ENCODE peak calls at places on chromosomes 11 and 22, in eight cellular contexts. D is transverse colon, A is Panc1, L is vagina, Y is SK-N-SH, F is HepG2, S is stomach, E is suprapubic skin. Z is an unnamed sample. For H3K9me3, the result is how much of the 10 kb centered on the place peaks cover.

GRCh38 chr22:28116261-28116673 is 197.2 kb upstream of the PITPNB start:
- DNase-seq in A (no peak), E (no peak), F (no peak), Y (no peak), L (no peak), D (peak), S (no peak), Z (no peak)

GRCh38 chr11:118353084-118353710 is 6.2 kb upstream of the UBE4A start:
- DNase-seq in Y (peak), D (no peak), S (no peak), E (no peak), F (no peak), L (no peak), A (no peak), Z (no peak)

GRCh38 chr22:44616882-44617655 is 84.9 kb upstream of the PRR5 start:
- DNase-seq in A (no peak), S (no peak), D (no peak), E (no peak), Y (peak), F (no peak), L (no peak), Z (no peak)

GRCh38 chr22:42664976-42665831 is 16.0 kb upstream of the CYB5R3 start:
- DNase-seq in D (no peak), L (no peak), A (no peak), Y (no peak), F (no peak), S (no peak), E (no peak), Z (no peak)

GRCh38 chr22:41664490-41664889 is 24.2 kb downstream of the SNU13 start:
- DNase-seq in E (no peak), A (no peak), L (no peak), D (no peak), S (no peak), F (no peak), Y (no peak), Z (no peak)

GRCh38 chr11:84522331-84522730 is 1104.8 kb downstream of the DLG2 start:
- DNase-seq in A (no peak), Y (no peak), S (no peak), E (no peak), L (no peak), D (no peak), F (no peak), Z (no peak)

GRCh38 chr11:27868226-27868625 is 168.0 kb upstream of the BDNF start:
- DNase-seq in A (no peak), S (no peak), Y (no peak), E (no peak), D (no peak), F (no peak), L (no peak), Z (no peak)

GRCh38 chr22:20243545-20244249 is 24.4 kb downstream of the RTN4R start:
- DNase-seq in L (no peak), A (no peak), F (no peak), S (peak), E (no peak), Y (peak), D (peak), Z (peak)

GRCh38 chr22:42299586-42300285 is 29.3 kb upstream of the TCF20 start:
- DNase-seq in F (no peak), A (no peak), S (peak), L (no peak), E (no peak), Y (no peak), D (peak), Z (peak)

GRCh38 chr11:94727766-94728165 is 40.4 kb upstream of the AMOTL1 start:
- DNase-seq in F (no peak), S (no peak), L (no peak), A (no peak), E (no peak), Y (no peak), D (no peak), Z (no peak)

GRCh38 chr11:10309163-10310093 is 4.6 kb downstream of the ADM start:
- DNase-seq in A (no peak), D (peak), S (peak), Y (no peak), E (no peak), F (peak), L (no peak), Z (peak)

GRCh38 chr11:113377606-113378005 is 10.0 kb upstream of the ANKK1 start:
- DNase-seq in D (no peak), S (no peak), E (no peak), Y (no peak), A (no peak), F (no peak), L (no peak), Z (no peak)

GRCh38 chr11:83819936-83820549 is 533.9 kb upstream of the CCDC90B start:
- DNase-seq in S (no peak), D (no peak), E (no peak), A (peak), L (no peak), Y (peak), F (peak), Z (no peak)

GRCh38 chr11:121829159-121829643 is 286.8 kb downstream of the BLID start:
- DNase-seq in F (no peak), L (no peak), Y (no peak), D (no peak), A (peak), E (no peak), S (no peak), Z (no peak)

GRCh38 chr11:76184551-76184993 is 21.7 kb downstream of the WNT11 start:
- DNase-seq in D (no peak), S (no peak), L (no peak), A (no peak), Y (peak), E (no peak), F (no peak), Z (no peak)

GRCh38 chr11:33753304-33753703 is 17.1 kb upstream of the CD59 start:
- DNase-seq in A (no peak), S (no peak), D (no peak), E (no peak), Y (no peak), L (no peak), F (no peak), Z (no peak)

GRCh38 chr22:36440429-36441002 is 40.9 kb downstream of the TXN2 start:
- DNase-seq in Y (no peak), S (no peak), A (no peak), D (no peak), E (no peak), L (no peak), F (no peak), Z (no peak)

GRCh38 chr11:35750981-35751663 is 88.5 kb downstream of the TRIM44 start:
- DNase-seq in F (no peak), A (no peak), S (no peak), E (no peak), L (no peak), D (no peak), Y (no peak), Z (no peak)
- H3K9me3 ChIP-seq in F (under half), A (under half), S (under half), E (under half), L (under half), D (under half), Y (under half), Z (under half)

DNA sequence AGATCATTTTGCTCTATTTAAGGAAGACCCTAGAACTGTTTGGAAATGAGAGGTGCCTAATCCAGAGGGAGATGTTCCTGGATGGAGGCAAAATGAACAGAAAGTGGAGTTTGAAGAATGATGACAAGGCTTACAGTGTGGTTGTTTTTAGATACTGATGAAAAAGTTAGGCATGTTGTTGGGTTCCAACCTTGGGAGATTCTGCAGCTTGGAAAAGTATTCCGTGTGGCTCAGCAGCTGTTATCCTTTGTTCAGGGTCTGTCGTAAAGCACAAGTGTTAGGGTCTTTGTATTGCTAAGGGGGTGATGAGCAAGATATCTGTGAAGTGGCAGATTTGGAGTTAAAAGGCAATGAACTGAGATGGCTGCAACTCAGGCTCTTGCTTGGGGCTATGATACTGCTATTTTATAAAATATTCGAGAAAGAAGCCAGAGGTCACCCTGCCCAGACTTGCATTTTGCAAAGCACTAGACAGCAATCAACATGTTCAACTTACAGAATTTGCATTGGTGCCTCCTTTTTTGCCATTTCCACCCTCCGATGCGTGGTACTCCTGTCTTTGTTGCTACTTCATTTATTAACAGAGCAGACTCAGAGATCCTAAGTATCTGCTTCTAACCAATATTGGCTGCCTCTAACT is 45.3 kb upstream of the POGLUT3 start:
- DNase-seq in A (no peak), Y (no peak), S (no peak), F (no peak), L (peak), D (no peak), E (no peak), Z (no peak)
- TF ChIP-seq CTCF in A (peak), Y (no peak), S (no peak), F (no peak), L (no peak), D (no peak), E (no peak), Z (no peak)

GRCh38 chr11:57210731-57211335 is 26.2 kb downstream of the APLNR start:
- DNase-seq in F (no peak), D (no peak), S (no peak), Y (no peak), A (no peak), L (no peak), E (no peak), Z (no peak)
- TF ChIP-seq POLR2AphosphoS5 in F (no peak), D (no peak), S (no peak), Y (no peak), A (no peak), L (peak), E (no peak), Z (no peak)

DNA sequence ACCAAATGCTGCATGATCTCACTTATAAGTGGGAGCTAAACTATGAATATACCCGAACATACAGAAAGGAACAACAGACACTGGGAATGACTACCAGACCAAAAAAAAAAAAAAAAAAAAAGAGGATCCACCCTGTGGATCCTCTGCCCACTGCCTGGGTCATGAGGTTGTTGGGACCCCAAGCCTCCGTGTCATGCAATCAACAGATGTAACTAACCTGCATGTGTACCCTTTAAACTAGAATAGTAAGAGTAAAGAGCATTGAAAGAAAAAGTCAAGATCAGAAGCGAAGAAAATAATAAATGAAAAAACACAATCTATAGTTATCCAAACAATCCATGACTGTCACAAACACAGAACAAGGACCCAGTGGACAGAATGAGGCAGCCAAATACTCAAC is 109.5 kb upstream of the TOP3B start:
- DNase-seq in D (no peak), L (no peak), A (no peak), E (no peak), Y (no peak), F (no peak), S (no peak), Z (no peak)
- H3K9me3 ChIP-seq in D (under half), L (under half), A (under half), E (under half), Y (under half), F (under half), S (under half), Z (under half)

DNA sequence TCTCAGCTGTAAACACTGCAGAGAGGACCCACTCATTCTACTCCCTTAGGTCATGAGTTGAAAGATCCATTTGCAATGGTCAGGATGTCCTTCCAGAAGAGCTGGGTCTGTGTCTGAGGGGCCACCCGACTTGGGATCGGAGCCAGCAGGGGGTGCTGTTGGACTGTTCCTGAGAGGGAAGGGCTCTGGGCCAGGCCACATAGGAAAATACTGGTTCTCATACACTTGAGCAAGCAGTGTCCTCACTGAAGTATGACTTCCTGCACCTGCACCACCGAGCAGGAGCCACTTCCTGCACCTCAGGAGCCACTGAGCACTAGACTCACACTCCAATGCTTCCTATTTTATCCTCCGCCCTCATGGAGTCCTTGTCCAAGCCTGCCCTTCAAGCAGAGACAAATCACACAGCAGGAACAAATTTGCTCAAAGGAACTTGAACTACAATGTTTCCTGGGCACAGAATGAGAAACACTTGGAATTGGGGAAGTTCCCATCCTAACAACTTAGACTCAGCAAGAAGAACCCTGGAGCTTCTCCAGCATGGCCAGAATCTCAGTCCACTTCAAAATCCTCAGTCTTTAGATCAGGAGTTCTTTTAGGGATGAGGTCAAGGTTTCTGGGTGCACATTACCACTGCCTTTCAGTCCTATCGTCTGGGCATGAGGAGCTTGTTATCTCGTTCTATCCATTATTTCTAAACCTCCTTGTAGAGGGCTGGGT is 36.6 kb upstream of the VPREB1 start:
- DNase-seq in F (peak), L (no peak), D (peak), S (peak), Y (peak), E (no peak), A (no peak), Z (no peak)
- TF ChIP-seq CTCF in F (peak), L (no peak), D (peak), S (no peak), Y (peak), E (peak), A (peak), Z (peak)

GRCh38 chr22:32701021-32701420 is 100.5 kb upstream of the TIMP3 start:
- DNase-seq in Y (no peak), F (no peak), E (no peak), A (no peak), L (no peak), S (no peak), D (no peak), Z (no peak)
- TF ChIP-seq POLR2AphosphoS5 in Y (no peak), F (no peak), E (no peak), A (no peak), L (no peak), S (no peak), D (no peak), Z (no peak)

DNA sequence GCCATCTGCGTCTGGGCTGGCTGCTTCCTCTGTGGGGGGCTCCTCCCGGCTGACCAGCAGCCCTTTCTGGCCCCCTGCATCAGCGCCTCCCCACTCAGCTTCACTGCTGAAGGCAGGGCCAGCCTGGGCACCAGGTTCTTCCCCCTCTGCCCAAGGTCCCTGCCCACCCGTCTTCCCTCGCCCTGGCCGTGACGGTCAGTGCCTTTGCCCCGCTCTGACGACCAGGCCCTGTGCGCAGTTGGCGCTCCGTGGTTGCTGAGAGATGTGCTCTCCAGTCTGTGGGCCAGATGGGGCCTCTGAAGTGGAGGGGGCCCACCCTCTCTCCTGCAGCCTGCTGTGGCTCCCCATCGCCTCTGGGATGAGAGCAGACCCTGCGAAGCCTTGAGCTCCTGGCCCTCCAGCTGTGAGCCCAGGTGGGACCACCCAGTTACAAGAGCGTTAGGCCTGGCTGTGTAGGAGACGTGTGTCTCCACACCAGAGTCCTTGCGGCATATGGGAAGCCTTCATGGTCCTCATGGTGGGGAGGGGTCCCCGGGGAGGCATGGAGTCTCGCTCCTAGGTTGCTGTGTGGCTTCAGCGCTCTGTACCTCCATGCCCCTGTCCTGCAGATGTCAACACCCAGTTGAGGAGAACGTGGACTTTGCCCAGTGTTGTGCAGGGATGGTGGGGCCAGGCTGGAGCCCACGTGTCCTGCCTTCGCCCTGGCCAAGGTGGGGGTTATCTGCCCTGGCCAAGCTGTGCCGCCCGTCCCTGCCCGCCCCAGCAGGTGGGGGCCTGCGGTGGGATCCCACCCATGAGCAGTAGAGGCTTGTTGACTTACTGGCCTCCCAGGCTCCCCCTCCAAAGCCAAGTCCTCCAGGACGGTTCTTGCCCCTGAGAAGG is 14.2 kb downstream of the LRP5 start:
- DNase-seq in L (no peak), F (peak), A (no peak), E (no peak), D (peak), S (peak), Y (peak), Z (no peak)
- H3K9me3 ChIP-seq in L (under half), F (under half), A (under half), E (under half), D (under half), S (under half), Y (under half), Z (under half)

DNA sequence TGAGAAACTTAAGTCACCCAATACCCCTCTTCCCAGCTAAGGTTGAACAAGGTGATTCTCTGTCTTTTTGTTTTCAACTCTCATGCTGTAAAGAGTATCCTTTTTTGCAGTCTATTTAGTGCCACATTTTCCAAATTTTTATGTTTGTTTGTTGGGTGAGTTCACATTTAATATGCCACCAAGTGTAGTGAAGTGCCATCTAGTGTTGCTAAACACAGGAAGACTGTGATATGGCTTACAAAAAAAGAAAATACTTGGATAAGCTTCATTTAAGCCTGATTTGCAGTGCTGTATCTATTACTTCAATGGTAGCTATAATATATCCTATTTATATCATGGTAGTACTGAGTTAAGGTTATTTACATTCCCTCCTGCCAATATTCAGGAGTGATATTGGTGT is 319.2 kb upstream of the CHORDC1 start:
- DNase-seq in D (no peak), L (no peak), A (no peak), F (no peak), Y (no peak), E (no peak), S (no peak), Z (no peak)
- TF ChIP-seq CTCF in D (no peak), L (no peak), A (no peak), F (no peak), Y (no peak), E (no peak), S (no peak), Z (no peak)

GRCh38 chr11:70824590-70825300 is 426.4 kb downstream of the CTTN start:
- DNase-seq in D (no peak), A (no peak), E (no peak), F (no peak), S (no peak), L (no peak), Y (peak), Z (no peak)

GRCh38 chr11:70820311-70820710 is 422.0 kb downstream of the CTTN start:
- DNase-seq in F (no peak), E (no peak), D (no peak), L (no peak), A (no peak), S (no peak), Y (no peak), Z (no peak)

GRCh38 chr11:70819022-70819421 is 420.7 kb downstream of the CTTN start:
- DNase-seq in F (no peak), A (no peak), D (no peak), L (no peak), E (no peak), S (no peak), Y (no peak), Z (peak)

GRCh38 chr11:70823771-70824170 is 425.4 kb downstream of the CTTN start:
- DNase-seq in A (no peak), D (no peak), F (no peak), L (no peak), S (no peak), Y (no peak), E (no peak), Z (no peak)

DNA sequence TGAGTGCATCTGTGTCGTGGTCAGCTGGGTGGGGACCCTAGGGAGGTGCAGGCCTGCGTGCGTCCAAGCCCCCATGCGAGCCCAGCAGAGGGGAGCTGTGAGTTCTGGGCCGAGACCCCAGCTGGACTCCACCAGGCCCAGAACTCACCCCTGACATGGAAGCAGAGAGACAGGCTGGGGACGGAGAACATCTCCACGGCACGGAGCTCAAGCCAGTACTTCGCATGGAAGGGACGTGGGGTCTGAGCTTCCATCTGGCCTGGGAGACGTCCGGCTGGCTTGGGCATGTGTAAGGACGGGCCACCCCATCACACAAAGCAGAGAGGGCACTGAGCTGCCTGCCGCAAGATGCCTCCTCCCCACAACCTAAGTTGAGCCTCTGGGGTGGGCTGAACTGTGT is 422.4 kb downstream of the CTTN start:
- DNase-seq in L (no peak), Y (no peak), E (no peak), F (no peak), A (no peak), D (no peak), S (no peak), Z (no peak)
- TF ChIP-seq POLR2AphosphoS5 in L (no peak), Y (no peak), E (no peak), F (no peak), A (no peak), D (no peak), S (no peak), Z (no peak)

Z was measured in upper lobe of left lung.